ENCODE peak calls at places on chromosomes 16 and 17, in four cellular contexts. H is cardiac muscle cell, F is psoas muscle, R is gastrocnemius medialis. X is an unnamed sample.

GRCh38 chr16:90019201-90019542 is at the start of gene DBNDD1:
- DNase-seq in H (no peak), F (no peak), R (no peak), X (no peak)

GRCh38 chr17:78330570-78331224 is 29.2 kb downstream of the SOCS3 start:
- DNase-seq in H (no peak), F (peak), R (peak), X (no peak)

GRCh38 chr17:14737984-14738651 is 437.2 kb downstream of the HS3ST3B1 start:
- DNase-seq in H (no peak), F (peak), R (peak), X (no peak)

GRCh38 chr16:50396770-50397525 is 28.2 kb upstream of the BRD7 start:
- DNase-seq in H (no peak), F (no peak), R (no peak), X (peak)

GRCh38 chr17:78694805-78695531 is 87.1 kb downstream of the CYTH1 start:
- DNase-seq in H (no peak), F (no peak), R (no peak), X (no peak)

GRCh38 chr17:77404812-77405581 is 264.2 kb downstream of the SEC14L1 start:
- DNase-seq in H (no peak), F (no peak), R (no peak), X (peak)

GRCh38 chr16:878071-878784 is 77.7 kb upstream of the GNG13 start:
- DNase-seq in H (no peak), F (peak), R (no peak), X (peak)

GRCh38 chr16:22668318-22668717 is 145.6 kb upstream of the HS3ST2 start:
- DNase-seq in H (no peak), F (no peak), R (no peak), X (no peak)

GRCh38 chr17:66549731-66550207 is 247.4 kb downstream of the PRKCA start:
- DNase-seq in H (no peak), F (no peak), R (no peak), X (no peak)

GRCh38 chr17:10772425-10773380 is 31.2 kb downstream of the TMEM238L start:
- DNase-seq in H (peak), F (no peak), R (no peak), X (peak)

GRCh38 chr16:89721644-89722391 is 481 bp downstream of the ZNF276 start:
- DNase-seq in H (peak), F (peak), R (no peak), X (peak)

GRCh38 chr17:35063514-35064223 is at the start of gene RFFL:
- DNase-seq in H (peak), F (peak), R (peak), X (peak)
- TF ChIP-seq CTCF in H (peak), F (no peak), R (no peak), X (no peak)

GRCh38 chr17:3964203-3965122 is at the start of gene ATP2A3:
- DNase-seq in H (peak), F (no peak), R (no peak), X (peak)

GRCh38 chr17:3968886-3969524 is 4.8 kb upstream of the ATP2A3 start:
- DNase-seq in H (no peak), F (no peak), R (no peak), X (no peak)

GRCh38 chr17:3965123-3965800 is 1.0 kb upstream of the ATP2A3 start:
- DNase-seq in H (peak), F (no peak), R (no peak), X (peak)

GRCh38 chr17:3968017-3968416 is 3.8 kb upstream of the ATP2A3 start:
- DNase-seq in H (no peak), F (no peak), R (no peak), X (no peak)

DNA sequence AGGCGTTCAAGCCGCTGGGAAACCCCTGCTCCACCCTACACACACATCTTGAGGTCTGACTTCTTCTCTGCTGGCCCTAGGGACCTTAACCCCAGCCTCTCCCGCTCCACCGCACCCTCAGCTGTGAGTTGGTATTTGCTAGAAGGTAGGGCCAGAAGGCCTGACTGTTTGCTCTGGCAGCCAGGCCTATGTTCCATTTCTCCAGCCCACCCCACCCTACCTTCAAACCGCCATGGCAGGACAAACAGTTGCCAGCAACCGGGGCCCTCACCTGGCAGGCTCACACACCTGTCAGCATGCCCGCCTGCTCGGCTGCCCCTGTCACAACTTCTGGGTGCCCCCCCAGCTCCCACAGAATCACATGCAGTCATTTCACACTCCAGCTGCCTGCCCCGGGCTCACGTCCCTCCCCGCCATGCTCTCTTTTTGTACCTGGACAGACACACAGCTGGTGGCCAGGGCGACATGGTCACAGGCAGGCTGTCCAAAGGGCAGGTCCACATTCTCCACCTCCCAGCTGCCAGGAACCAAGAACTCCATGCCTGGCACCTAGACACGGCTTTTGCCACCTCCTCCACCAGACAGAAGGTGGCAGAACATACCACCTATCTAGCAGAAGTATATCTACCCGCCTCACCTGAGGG is 2.6 kb upstream of the ATP2A3 start:
- DNase-seq in H (no peak), F (no peak), R (no peak), X (no peak)
- TF ChIP-seq CTCF in H (no peak), F (no peak), R (no peak), X (no peak)

GRCh38 chr16:86466695-86467406 is 43.5 kb upstream of the FOXF1 start:
- DNase-seq in H (no peak), F (no peak), R (no peak), X (no peak)
- TF ChIP-seq CTCF in H (no peak), F (no peak), R (no peak), X (no peak)

DNA sequence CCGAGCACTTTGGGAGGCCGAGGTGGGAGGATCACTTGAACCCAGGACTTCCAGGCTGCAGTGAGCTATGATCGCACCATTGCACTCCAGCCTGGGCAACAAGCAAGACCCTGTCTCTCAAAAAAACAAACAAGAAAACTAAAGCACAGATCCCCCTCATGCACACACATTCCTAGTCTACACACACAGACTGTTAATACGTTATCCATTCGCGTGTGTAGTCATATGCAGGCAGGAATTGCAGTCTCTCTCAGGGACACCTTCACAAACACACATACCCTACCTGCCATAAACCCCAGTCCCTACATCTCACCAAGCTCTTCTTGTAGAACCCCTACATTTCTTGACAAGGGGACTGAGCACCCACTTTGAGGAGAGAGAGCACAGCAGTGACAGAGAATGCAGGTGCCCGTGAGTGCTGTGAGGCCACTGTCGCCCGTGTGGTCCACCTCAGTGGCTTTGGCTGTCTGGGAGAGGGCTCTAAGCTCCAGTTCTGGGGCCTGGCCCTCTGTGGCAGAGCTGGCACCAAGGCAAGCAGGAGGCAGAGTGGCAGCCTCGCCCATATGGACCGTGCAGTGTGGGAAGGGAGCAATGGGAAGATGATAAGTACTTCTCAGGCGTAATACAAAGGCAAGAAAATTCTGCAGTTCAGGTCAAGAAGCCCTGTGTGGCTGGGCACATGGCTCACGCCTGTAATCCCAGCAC is 59.0 kb upstream of the RPH3AL start:
- DNase-seq in H (no peak), F (no peak), R (no peak), X (no peak)
- TF ChIP-seq CTCF in H (no peak), F (no peak), R (no peak), X (no peak)

GRCh38 chr16:28140788-28141618 is 70.8 kb downstream of the XPO6 start:
- DNase-seq in H (no peak), F (no peak), R (peak), X (peak)
- TF ChIP-seq CTCF in H (no peak), F (no peak), R (peak), X (peak)

GRCh38 chr16:3115561-3115960 is 3.2 kb downstream of the ZNF205 start:
- DNase-seq in H (no peak), F (no peak), R (no peak), X (no peak)
- TF ChIP-seq CTCF in H (no peak), F (no peak), R (no peak), X (no peak)

GRCh38 chr17:82385559-82386255 is 14.1 kb downstream of the UTS2R start:
- DNase-seq in H (no peak), F (no peak), R (no peak), X (no peak)

GRCh38 chr17:82383411-82383810 is 11.8 kb downstream of the UTS2R start:
- DNase-seq in H (no peak), F (no peak), R (no peak), X (no peak)

GRCh38 chr17:82384051-82384729 is 12.6 kb downstream of the UTS2R start:
- DNase-seq in H (no peak), F (no peak), R (no peak), X (no peak)

GRCh38 chr17:82386256-82386831 is 14.8 kb downstream of the UTS2R start:
- DNase-seq in H (no peak), F (peak), R (no peak), X (no peak)

GRCh38 chr17:82384730-82385429 is 13.3 kb downstream of the UTS2R start:
- DNase-seq in H (no peak), F (peak), R (peak), X (no peak)
- TF ChIP-seq CTCF in H (no peak), F (no peak), R (no peak), X (no peak)

DNA sequence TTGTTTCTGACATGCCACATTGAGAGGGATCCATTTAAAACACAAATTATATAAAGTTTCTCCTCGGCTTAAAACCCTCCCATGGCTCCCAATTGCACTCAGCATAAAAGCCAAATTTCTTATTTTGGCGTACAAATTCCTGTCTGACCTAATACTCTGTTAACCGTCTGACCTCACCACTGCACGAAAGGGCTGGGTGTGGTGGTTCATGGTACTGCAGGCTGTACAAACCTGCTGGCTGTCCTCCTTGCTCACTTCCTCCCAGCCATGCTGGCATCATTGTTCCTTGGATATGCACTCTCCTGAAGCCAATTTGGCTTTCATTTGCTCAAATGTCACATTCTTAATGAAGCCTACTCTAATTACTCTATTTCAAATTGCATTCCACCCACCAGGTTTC is 301.6 kb upstream of the C16orf82 start:
- DNase-seq in H (no peak), F (no peak), R (no peak), X (peak)
- TF ChIP-seq CTCF in H (no peak), F (peak), R (no peak), X (peak)

X was measured in activated CD8-positive, alpha-beta T cell treated with anti-CD3 and anti-CD28 coated beads for 36 hours.